ENCODE peak calls at places on chromosomes 5 and 9, in nine cellular contexts. F, E, K, R, A, T, W, C and V are unnamed samples.

GRCh38 chr9:21835111-21835510 is 32.7 kb downstream of the MTAP start:
- DNase-seq in F (no peak), E (no peak), K (no peak), R (no peak), A (no peak), T (no peak), W (no peak), C (no peak), V (no peak)

GRCh38 chr5:79850316-79850822 is 140.7 kb downstream of the MTX3 start:
- DNase-seq in F (no peak), E (no peak), K (no peak), R (peak), A (no peak), T (no peak), W (no peak), C (no peak), V (no peak)

GRCh38 chr9:133521122-133522072 is 3.4 kb downstream of the MYMK start:
- DNase-seq in F (no peak), E (peak), K (no peak), R (no peak), A (no peak), T (no peak), W (no peak), C (no peak), V (no peak)

GRCh38 chr9:129595323-129595741 is 25.6 kb downstream of the C9orf50 start:
- DNase-seq in F (peak), E (no peak), K (no peak), R (peak), A (no peak), T (no peak), W (no peak), C (no peak), V (no peak)

GRCh38 chr5:10145922-10146321 is 103.8 kb downstream of the ATPSCKMT start:
- DNase-seq in F (peak), E (peak), K (no peak), R (peak), A (no peak), T (peak), W (no peak), C (peak), V (no peak)

GRCh38 chr5:6503342-6503741 is 54.7 kb downstream of the UBE2QL1 start:
- DNase-seq in F (no peak), E (no peak), K (no peak), R (no peak), A (no peak), T (no peak), W (no peak), C (no peak), V (no peak)

GRCh38 chr5:33612386-33612785 is 171.6 kb downstream of the TARS1 start:
- DNase-seq in F (peak), E (no peak), K (no peak), R (peak), A (no peak), T (no peak), W (no peak), C (peak), V (no peak)

GRCh38 chr9:36436909-36437308 is 36.8 kb upstream of the RNF38 start:
- DNase-seq in F (peak), E (peak), K (peak), R (peak), A (no peak), T (no peak), W (no peak), C (no peak), V (no peak)

GRCh38 chr9:137632432-137633161 is 13.8 kb downstream of the EHMT1 start:
- DNase-seq in F (peak), E (no peak), K (no peak), R (peak), A (no peak), T (no peak), W (no peak), C (no peak), V (no peak)

GRCh38 chr5:160271396-160271795 is 41.0 kb downstream of the CCNJL start:
- DNase-seq in F (no peak), E (no peak), K (no peak), R (no peak), A (no peak), T (peak), W (no peak), C (no peak), V (no peak)

GRCh38 chr9:34500623-34501267 is 22.0 kb downstream of the ENHO start:
- DNase-seq in F (peak), E (peak), K (peak), R (peak), A (peak), T (peak), W (peak), C (peak), V (peak)

GRCh38 chr5:122173484-122174191 is 44.3 kb downstream of the ZNF474 start:
- DNase-seq in F (no peak), E (no peak), K (no peak), R (no peak), A (no peak), T (no peak), W (no peak), C (no peak), V (no peak)

GRCh38 chr9:38393128-38393809 is 767 bp downstream of the ALDH1B1 start:
- DNase-seq in F (peak), E (no peak), K (no peak), R (peak), A (peak), T (no peak), W (no peak), C (no peak), V (no peak)

GRCh38 chr9:35341585-35341984 is 148.3 kb upstream of the RUSC2 start:
- DNase-seq in F (peak), E (peak), K (no peak), R (peak), A (peak), T (no peak), W (no peak), C (peak), V (no peak)

GRCh38 chr5:179263391-179264052 is 81.7 kb downstream of the ADAMTS2 start:
- DNase-seq in F (no peak), E (no peak), K (no peak), R (no peak), A (no peak), T (no peak), W (no peak), C (no peak), V (no peak)

GRCh38 chr5:72324186-72324825 is 4.1 kb downstream of the PTCD2 start:
- DNase-seq in F (peak), E (no peak), K (no peak), R (peak), A (no peak), T (no peak), W (no peak), C (no peak), V (no peak)

GRCh38 chr5:176174345-176175025 is 63.7 kb upstream of the SIMC1 start:
- DNase-seq in F (no peak), E (no peak), K (no peak), R (no peak), A (no peak), T (no peak), W (no peak), C (no peak), V (no peak)

GRCh38 chr5:177307544-177308363 is 3.9 kb downstream of the MXD3 start:
- DNase-seq in F (no peak), E (no peak), K (no peak), R (no peak), A (peak), T (peak), W (no peak), C (no peak), V (no peak)